ENCODE peak calls at places on chromosomes 3 and 15, in seven cellular contexts. I, E, T, L, O, Y and K are unnamed samples. For H3K4me1 and H3K36me3, the result is how much of the 10 kb centered on the place peaks cover.

GRCh38 chr3:57559526-57559925 is 3.5 kb downstream of the PDE12 start:
- DNase-seq in I (no peak), E (no peak), T (no peak), L (no peak), O (no peak), Y (no peak), K (no peak)

GRCh38 chr3:181700168-181701087 is 11.3 kb upstream of the SOX2 start:
- DNase-seq in I (peak), E (peak), T (peak), L (peak), O (no peak), Y (no peak), K (no peak)

GRCh38 chr3:111917300-111917699 is 58.2 kb downstream of the PHLDB2 start:
- DNase-seq in I (no peak), E (no peak), T (no peak), L (no peak), O (no peak), Y (no peak), K (no peak)

GRCh38 chr3:127750226-127751031 is 71.9 kb downstream of the MGLL start:
- DNase-seq in I (peak), E (no peak), T (no peak), L (no peak), O (peak), Y (no peak), K (no peak)

GRCh38 chr15:80507638-80508316 is 103.6 kb downstream of the ARNT2 start:
- DNase-seq in I (no peak), E (no peak), T (no peak), L (no peak), O (no peak), Y (no peak), K (no peak)

GRCh38 chr3:148021400-148021799 is 612.2 kb downstream of the ZIC1 start:
- DNase-seq in I (no peak), E (no peak), T (no peak), L (no peak), O (no peak), Y (no peak), K (no peak)

GRCh38 chr3:4343258-4343657 is 40.1 kb downstream of the SETMAR start:
- DNase-seq in I (no peak), E (no peak), T (no peak), L (no peak), O (no peak), Y (no peak), K (no peak)

GRCh38 chr15:48066456-48066855 is 54.3 kb upstream of the SLC24A5 start:
- DNase-seq in I (no peak), E (no peak), T (no peak), L (no peak), O (no peak), Y (no peak), K (no peak)

GRCh38 chr15:75884041-75884440 is 19.6 kb upstream of the FBXO22 start:
- DNase-seq in I (no peak), E (no peak), T (no peak), L (no peak), O (no peak), Y (no peak), K (no peak)

GRCh38 chr3:67790043-67790442 is 135.6 kb upstream of the SUCLG2 start:
- DNase-seq in I (peak), E (peak), T (no peak), L (no peak), O (no peak), Y (no peak), K (peak)

GRCh38 chr3:24110051-24110450 is 165.0 kb downstream of the NR1D2 start:
- DNase-seq in I (no peak), E (no peak), T (no peak), L (no peak), O (no peak), Y (no peak), K (no peak)

GRCh38 chr3:116263842-116264545 is 181.3 kb downstream of the LSAMP start:
- DNase-seq in I (no peak), E (no peak), T (no peak), L (no peak), O (no peak), Y (no peak), K (no peak)

GRCh38 chr15:97783240-97783639 is 177.3 kb upstream of the ARRDC4 start:
- DNase-seq in I (no peak), E (no peak), T (no peak), L (no peak), O (no peak), Y (no peak), K (no peak)

GRCh38 chr3:162338514-162338913 is 841.9 kb downstream of the OTOL1 start:
- DNase-seq in I (no peak), E (no peak), T (no peak), L (no peak), O (no peak), Y (no peak), K (no peak)

GRCh38 chr3:99927651-99928390 is 110.2 kb downstream of the CMSS1 start:
- DNase-seq in I (no peak), E (no peak), T (no peak), L (no peak), O (no peak), Y (no peak), K (peak)

GRCh38 chr15:79919090-79919748 is 22.4 kb upstream of the MTHFS start:
- DNase-seq in I (no peak), E (no peak), T (no peak), L (no peak), O (no peak), Y (no peak), K (no peak)

GRCh38 chr3:105579439-105579838 is 212.7 kb downstream of the ALCAM start:
- DNase-seq in I (no peak), E (no peak), T (no peak), L (no peak), O (no peak), Y (no peak), K (no peak)

GRCh38 chr15:75460646-75461045 is 9.2 kb upstream of the SIN3A start:
- DNase-seq in I (no peak), E (no peak), T (no peak), L (no peak), O (no peak), Y (no peak), K (no peak)

GRCh38 chr3:113436794-113437193 is 4.5 kb downstream of the CFAP44 start:
- DNase-seq in I (no peak), E (no peak), T (no peak), L (no peak), O (no peak), Y (no peak), K (no peak)

GRCh38 chr15:83692820-83693581 is 39.1 kb downstream of the ADAMTSL3 start:
- DNase-seq in I (no peak), E (peak), T (peak), L (no peak), O (no peak), Y (no peak), K (no peak)

GRCh38 chr3:69326821-69327433 is 59.0 kb downstream of the FRMD4B start:
- DNase-seq in I (peak), E (no peak), T (no peak), L (no peak), O (no peak), Y (no peak), K (no peak)

GRCh38 chr3:195811756-195812155 is at the start of gene MUC4:
- DNase-seq in I (no peak), E (no peak), T (no peak), L (no peak), O (no peak), Y (no peak), K (no peak)

GRCh38 chr15:66570842-66571241 is 5.0 kb upstream of the LCTL start:
- DNase-seq in I (no peak), E (no peak), T (no peak), L (no peak), O (no peak), Y (no peak), K (no peak)

GRCh38 chr3:54822206-54822605 is 105.7 kb downstream of the LRTM1 start:
- DNase-seq in I (no peak), E (no peak), T (no peak), L (no peak), O (no peak), Y (no peak), K (no peak)

GRCh38 chr3:188796122-188796631 is 375.6 kb upstream of the TPRG1 start:
- DNase-seq in I (no peak), E (no peak), T (no peak), L (no peak), O (no peak), Y (no peak), K (no peak)

GRCh38 chr15:92949604-92950249 is 49.6 kb downstream of the CHD2 start:
- DNase-seq in I (no peak), E (no peak), T (no peak), L (no peak), O (no peak), Y (no peak), K (no peak)

GRCh38 chr3:63824309-63824708 is 5.2 kb downstream of the C3orf49 start:
- DNase-seq in I (no peak), E (no peak), T (no peak), L (no peak), O (peak), Y (no peak), K (no peak)

GRCh38 chr3:142251951-142252350 is 26.6 kb upstream of the GK5 start:
- DNase-seq in I (no peak), E (no peak), T (no peak), L (no peak), O (no peak), Y (no peak), K (no peak)

GRCh38 chr3:17424137-17424536 is 318.3 kb downstream of the TBC1D5 start:
- DNase-seq in I (no peak), E (no peak), T (no peak), L (no peak), O (no peak), Y (no peak), K (no peak)

GRCh38 chr15:69403611-69404010 is 10.5 kb upstream of the KIF23 start:
- DNase-seq in I (no peak), E (no peak), T (no peak), L (no peak), O (no peak), Y (no peak), K (no peak)

GRCh38 chr3:14633819-14634424 is 17.6 kb upstream of the CCDC174 start:
- DNase-seq in I (peak), E (peak), T (no peak), L (no peak), O (no peak), Y (no peak), K (no peak)

GRCh38 chr3:121598564-121598963 is 5.4 kb downstream of the FBXO40 start:
- DNase-seq in I (no peak), E (no peak), T (no peak), L (no peak), O (no peak), Y (no peak), K (no peak)

GRCh38 chr3:138289701-138290100 is 40.0 kb downstream of the NME9 start:
- DNase-seq in I (no peak), E (no peak), T (no peak), L (no peak), O (no peak), Y (no peak), K (no peak)

GRCh38 chr15:84979651-84980050 is 2.0 kb upstream of the PDE8A start:
- DNase-seq in I (no peak), E (peak), T (no peak), L (peak), O (no peak), Y (no peak), K (no peak)

GRCh38 chr3:13042932-13043275 is 30.3 kb downstream of the IQSEC1 start:
- DNase-seq in I (no peak), E (no peak), T (no peak), L (no peak), O (no peak), Y (no peak), K (no peak)

GRCh38 chr3:148958681-148959080 is 32.7 kb upstream of the GYG1 start:
- DNase-seq in I (no peak), E (no peak), T (no peak), L (no peak), O (no peak), Y (no peak), K (no peak)

GRCh38 chr15:71003314-71003713 is 110.7 kb downstream of the LRRC49 start:
- DNase-seq in I (no peak), E (no peak), T (no peak), L (no peak), O (no peak), Y (no peak), K (no peak)

GRCh38 chr3:183591881-183592521 is 36.5 kb upstream of the KLHL6 start:
- DNase-seq in I (peak), E (no peak), T (no peak), L (no peak), O (no peak), Y (no peak), K (no peak)

DNA sequence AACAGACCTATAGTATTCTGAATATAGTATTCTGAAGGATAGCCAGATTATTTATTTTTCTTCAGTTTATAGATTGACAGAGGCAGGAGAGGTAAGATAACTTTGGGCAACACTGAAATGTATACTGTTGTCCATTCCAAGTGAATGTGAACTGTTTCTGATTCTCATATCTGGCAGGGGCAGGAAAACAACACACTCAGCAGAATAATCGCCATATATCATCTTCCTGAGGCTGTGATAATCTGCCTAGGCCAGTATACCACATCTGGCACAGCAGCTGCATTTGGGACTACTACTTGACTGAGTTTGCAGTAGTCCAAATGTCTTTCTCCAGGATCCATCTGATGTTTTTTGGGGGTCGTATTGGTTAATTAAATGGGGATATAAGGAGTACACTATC is 22.4 kb upstream of the SETD2 start:
- DNase-seq in I (no peak), E (no peak), T (no peak), L (no peak), O (no peak), Y (no peak), K (no peak)
- H3K4me1 ChIP-seq in I (under half), E (under half), T (under half), L (under half), O (under half), Y (under half), K (under half)

DNA sequence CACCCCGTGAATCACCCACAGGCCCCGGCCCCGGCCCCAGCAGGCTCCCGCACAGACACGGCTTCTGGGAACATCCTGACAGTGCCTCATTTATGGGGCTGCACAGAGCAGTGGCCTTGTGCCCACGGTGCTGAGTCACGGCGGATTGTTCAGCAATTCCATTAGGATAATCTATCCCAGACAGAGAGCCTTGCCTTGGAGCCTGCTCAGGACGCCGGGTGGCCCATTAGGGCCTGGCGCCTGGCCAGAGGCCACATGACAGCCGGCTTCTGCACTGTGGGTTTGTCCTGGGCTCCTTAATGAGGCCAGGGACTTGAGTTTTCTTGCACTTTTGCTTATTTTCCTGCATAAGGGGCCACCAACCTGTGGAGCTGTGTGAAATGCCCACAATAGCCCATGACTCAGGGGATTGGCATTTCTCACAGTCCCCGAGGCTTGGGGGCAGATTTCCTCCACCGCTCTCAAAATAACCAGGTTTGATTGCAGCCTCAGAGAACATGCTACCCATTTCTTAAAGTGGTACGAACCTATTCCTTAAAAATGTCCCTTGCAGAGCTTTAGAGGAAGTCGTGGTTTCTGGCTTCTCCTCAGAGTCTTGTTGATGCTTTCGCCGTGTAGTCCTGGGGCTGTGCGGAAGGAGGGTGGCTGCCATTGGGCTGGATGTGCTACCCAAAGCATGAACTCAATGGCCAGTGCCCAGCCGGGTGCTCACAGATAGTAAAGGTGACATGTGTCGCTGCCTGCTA is 19.0 kb downstream of the SYNM start:
- DNase-seq in I (no peak), E (peak), T (peak), L (peak), O (peak), Y (peak), K (no peak)
- H3K4me3 ChIP-seq in I (no peak), E (no peak), T (peak), L (peak), O (no peak), Y (peak), K (no peak)

DNA sequence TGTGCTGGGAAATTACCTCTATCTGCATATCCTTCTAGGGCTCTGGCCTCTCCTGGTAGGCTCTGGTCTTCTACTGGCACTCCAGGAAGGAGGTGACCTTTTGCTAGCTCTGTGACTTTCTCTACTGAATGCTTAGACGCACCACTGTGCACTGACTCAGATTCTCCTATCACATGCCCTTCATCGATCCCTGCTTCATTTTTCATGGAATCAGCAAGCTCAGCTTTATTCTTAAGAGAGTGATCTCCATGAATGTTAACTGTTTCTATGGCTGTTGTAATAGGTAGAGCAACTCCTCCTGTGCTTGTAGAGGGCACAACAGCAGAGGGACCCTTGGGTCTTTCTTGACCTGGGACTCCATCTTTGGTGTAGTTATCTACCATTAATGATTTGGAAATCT is 106.6 kb downstream of the MAP4 start:
- DNase-seq in I (no peak), E (no peak), T (no peak), L (no peak), O (no peak), Y (no peak), K (no peak)
- H3K36me3 ChIP-seq in I (under half), E (under half), T (under half), L (under half), O (half or more), Y (under half), K (under half)

GRCh38 chr3:34264650-34265049 is 466.2 kb downstream of the PDCD6IP start:
- DNase-seq in I (no peak), E (no peak), T (no peak), L (no peak), O (no peak), Y (no peak), K (no peak)

GRCh38 chr3:34268032-34268760 is 469.8 kb downstream of the PDCD6IP start:
- DNase-seq in I (no peak), E (no peak), T (no peak), L (no peak), O (no peak), Y (no peak), K (no peak)

GRCh38 chr3:34263014-34263714 is 464.7 kb downstream of the PDCD6IP start:
- DNase-seq in I (no peak), E (peak), T (no peak), L (no peak), O (no peak), Y (no peak), K (no peak)

GRCh38 chr3:34267088-34267487 is 468.7 kb downstream of the PDCD6IP start:
- DNase-seq in I (no peak), E (no peak), T (no peak), L (no peak), O (no peak), Y (no peak), K (no peak)
- H3K4me1 ChIP-seq in I (under half), E (under half), T (under half), L (under half), O (under half), Y (under half), K (under half)

GRCh38 chr3:185225080-185225479 is 28.8 kb downstream of the EHHADH start:
- DNase-seq in I (no peak), E (no peak), T (no peak), L (no peak), O (no peak), Y (no peak), K (no peak)
- H3K4me3 ChIP-seq in I (no peak), E (no peak), T (no peak), L (no peak), O (no peak), Y (no peak), K (no peak)